ENCODE peak calls at places on chromosome 17, in ten cellular contexts. A is kidney glomerular epithelial cell; G is fibroblast of pulmonary artery; Q is HTR-8/SVneo; D is NCI-H1105 treated with DMSO at 0.1 percent for 48 hours; X is stimulated activated CD4-positive, alpha-beta T cell treated with anti-CD3 and anti-CD28 coated beads, Interleukin-1b, Interleukin-23, amount 100 ng/mL, for 24 hours; T is lower lobe of right lung; M is GM10248; E is NCI-H2081; J is nephron progenitor cell. I is an unnamed sample.
A peak's percentile ranks its signal among the peaks of the same experiment; 100 is the strongest.

GRCh38 chr17:511833-512251 is 159.2 kb upstream of the RPH3AL start:
- DNase-seq in A (no peak), G (no peak), Q (no peak), D (no peak), X (no peak), T (no peak), M (no peak), E (no peak), J (no peak), I (no peak)

GRCh38 chr17:79812969-79813825 is 16.3 kb upstream of the CBX8 start:
- DNase-seq in A (no peak), G (no peak), Q (no peak), D (peak; percentile 33), X (no peak), T (no peak), M (no peak), E (peak; percentile 36), J (peak; percentile 61), I (no peak)

GRCh38 chr17:82483836-82484235 is 25.3 kb downstream of the NARF start:
- DNase-seq in A (no peak), G (no peak), Q (no peak), D (no peak), X (no peak), T (no peak), M (no peak), E (no peak), J (no peak), I (no peak)

GRCh38 chr17:29968271-29968670 is 26.8 kb downstream of the EFCAB5 start:
- DNase-seq in A (no peak), G (no peak), Q (no peak), D (no peak), X (no peak), T (no peak), M (no peak), E (no peak), J (no peak), I (no peak)

GRCh38 chr17:59426031-59426430 is 94.6 kb downstream of the YPEL2 start:
- DNase-seq in A (no peak), G (no peak), Q (no peak), D (no peak), X (no peak), T (no peak), M (no peak), E (no peak), J (no peak), I (no peak)

GRCh38 chr17:63232565-63233310 is 213.4 kb downstream of the CYB561 start:
- DNase-seq in A (no peak), G (no peak), Q (no peak), D (no peak), X (no peak), T (no peak), M (no peak), E (no peak), J (no peak), I (no peak)

GRCh38 chr17:72587773-72588511 is 467.1 kb downstream of the SOX9 start:
- DNase-seq in A (no peak), G (peak; percentile 43), Q (no peak), D (peak; percentile 32), X (no peak), T (no peak), M (no peak), E (peak; percentile 60), J (no peak), I (peak; percentile 31)

GRCh38 chr17:7380321-7380720 is 568 bp upstream of the TNK1 start:
- DNase-seq in A (no peak), G (peak; percentile 50), Q (no peak), D (peak; percentile 87), X (no peak), T (peak; percentile 66), M (no peak), E (no peak), J (no peak), I (no peak)

GRCh38 chr17:76994237-76994637 is 126.0 kb downstream of the MGAT5B start:
- DNase-seq in A (no peak), G (no peak), Q (no peak), D (no peak), X (no peak), T (no peak), M (no peak), E (no peak), J (peak; percentile 47), I (no peak)

GRCh38 chr17:17032131-17032692 is 10.0 kb upstream of the MPRIP start:
- DNase-seq in A (peak; percentile 20), G (peak; percentile 70), Q (peak; percentile 70), D (no peak), X (no peak), T (peak; percentile 77), M (no peak), E (no peak), J (no peak), I (no peak)

GRCh38 chr17:19748807-19749193 is 702 bp upstream of the ALDH3A1 start:
- DNase-seq in A (no peak), G (no peak), Q (no peak), D (no peak), X (no peak), T (no peak), M (no peak), E (no peak), J (no peak), I (no peak)

GRCh38 chr17:60941028-60941427 is 263.4 kb downstream of the BCAS3 start:
- DNase-seq in A (no peak), G (peak; percentile 92), Q (no peak), D (no peak), X (no peak), T (no peak), M (no peak), E (no peak), J (no peak), I (no peak)

GRCh38 chr17:81556175-81556691 is 4.1 kb upstream of the FAAP100 start:
- DNase-seq in A (peak; percentile 19), G (peak; percentile 13), Q (no peak), D (no peak), X (no peak), T (no peak), M (no peak), E (no peak), J (no peak), I (no peak)

GRCh38 chr17:50314456-50315011 is 31.4 kb upstream of the XYLT2 start:
- DNase-seq in A (no peak), G (no peak), Q (no peak), D (no peak), X (no peak), T (no peak), M (no peak), E (no peak), J (no peak), I (no peak)

GRCh38 chr17:4407851-4408250 is 25.9 kb upstream of the SPNS3 start:
- DNase-seq in A (no peak), G (peak; percentile 18), Q (no peak), D (no peak), X (no peak), T (no peak), M (no peak), E (no peak), J (no peak), I (no peak)

GRCh38 chr17:1958134-1958881 is 66.8 kb downstream of the RTN4RL1 start:
- DNase-seq in A (no peak), G (no peak), Q (no peak), D (no peak), X (no peak), T (no peak), M (no peak), E (no peak), J (no peak), I (no peak)

GRCh38 chr17:40551874-40552768 is 13.2 kb downstream of the CCR7 start:
- DNase-seq in A (peak; percentile 93), G (peak; percentile 86), Q (no peak), D (no peak), X (no peak), T (peak; percentile 49), M (no peak), E (no peak), J (no peak), I (no peak)

GRCh38 chr17:50205111-50205821 is 3.8 kb upstream of the COL1A1 start:
- DNase-seq in A (no peak), G (peak; percentile 66), Q (no peak), D (no peak), X (no peak), T (no peak), M (no peak), E (no peak), J (peak; percentile 65), I (no peak)

GRCh38 chr17:27602721-27603445 is 28.1 kb upstream of the LGALS9 start:
- DNase-seq in A (peak; percentile 69), G (peak; percentile 80), Q (peak; percentile 88), D (peak; percentile 30), X (peak; percentile 60), T (peak; percentile 80), M (peak; percentile 85), E (peak; percentile 8), J (peak; percentile 89), I (peak; percentile 92)

GRCh38 chr17:3669548-3669947 is 936 bp downstream of the EMC6 start:
- DNase-seq in A (no peak), G (no peak), Q (no peak), D (no peak), X (no peak), T (no peak), M (no peak), E (no peak), J (no peak), I (no peak)

GRCh38 chr17:64278614-64279013 is 15.6 kb upstream of the TEX2 start:
- DNase-seq in A (peak; percentile 67), G (peak; percentile 81), Q (no peak), D (no peak), X (no peak), T (no peak), M (no peak), E (no peak), J (no peak), I (no peak)

GRCh38 chr17:77846531-77847085 is 111.9 kb upstream of the TNRC6C start:
- DNase-seq in A (no peak), G (no peak), Q (no peak), D (no peak), X (no peak), T (peak; percentile 38), M (no peak), E (no peak), J (no peak), I (no peak)

GRCh38 chr17:65131946-65132345 is 5.2 kb upstream of the RGS9 start:
- DNase-seq in A (no peak), G (no peak), Q (no peak), D (no peak), X (no peak), T (no peak), M (no peak), E (no peak), J (no peak), I (no peak)

GRCh38 chr17:56786989-56787482 is 46.7 kb downstream of the C17orf67 start:
- DNase-seq in A (peak; percentile 89), G (peak; percentile 88), Q (peak; percentile 88), D (no peak), X (peak; percentile 27), T (peak; percentile 61), M (no peak), E (no peak), J (no peak), I (no peak)

GRCh38 chr17:76558210-76559095 is 18.6 kb downstream of the PRCD start:
- DNase-seq in A (no peak), G (peak; percentile 42), Q (no peak), D (peak; percentile 50), X (no peak), T (no peak), M (no peak), E (peak; percentile 22), J (no peak), I (no peak)

GRCh38 chr17:76153202-76153601 is 12.2 kb upstream of the FOXJ1 start:
- DNase-seq in A (no peak), G (no peak), Q (no peak), D (no peak), X (no peak), T (no peak), M (no peak), E (no peak), J (no peak), I (no peak)

GRCh38 chr17:2068101-2068518 is 13.2 kb downstream of the HIC1 start:
- DNase-seq in A (no peak), G (peak; percentile 67), Q (no peak), D (no peak), X (no peak), T (no peak), M (no peak), E (no peak), J (no peak), I (no peak)

GRCh38 chr17:49784636-49785035 is 3.8 kb upstream of the KAT7 start:
- DNase-seq in A (no peak), G (no peak), Q (no peak), D (no peak), X (no peak), T (no peak), M (no peak), E (no peak), J (no peak), I (no peak)